ENCODE peak calls at places on chromosomes 3 and 15, in eight cellular contexts. P is lower lobe of right lung; Y is A172; H is stimulated activated CD8-positive, alpha-beta memory T cell treated with anti-CD3 and anti-CD28 coated beads, Interleukin-2, amount 100 ng/mL, for 1 hour; O is NCI-H524; K is GM10248; I is epithelial cell of esophagus; Q is natural killer cell. E is an unnamed sample.

GRCh38 chr3:9582332-9582731 is 28.7 kb upstream of the LHFPL4 start:
- DNase-seq in H (no peak), I (no peak), Y (no peak), K (no peak), P (no peak), Q (no peak), O (no peak), E (no peak)

GRCh38 chr3:147930417-147930816 is 521.3 kb downstream of the ZIC1 start:
- DNase-seq in O (no peak), Y (peak; percentile 65), P (no peak), K (no peak), I (peak; percentile 64), Q (no peak), H (no peak), E (no peak)

GRCh38 chr15:42084465-42085235 is 9.7 kb downstream of the PLA2G4D start:
- DNase-seq in Y (peak; percentile 57), Q (peak; percentile 42), K (peak; percentile 80), P (peak; percentile 82), H (peak; percentile 7), O (no peak), I (peak; percentile 99), E (peak; percentile 82)

GRCh38 chr15:48667701-48668100 is 22.2 kb upstream of the FBN1 start:
- DNase-seq in Y (no peak), P (no peak), Q (no peak), O (no peak), I (no peak), K (no peak), H (no peak), E (no peak)

GRCh38 chr15:79680721-79681120 is 216.1 kb downstream of the MTHFS start:
- DNase-seq in Q (no peak), H (no peak), P (no peak), Y (peak; percentile 90), K (peak; percentile 42), I (peak; percentile 87), O (no peak), E (no peak)

GRCh38 chr3:23650371-23651140 is 155.2 kb upstream of the UBE2E1 start:
- DNase-seq in K (no peak), P (no peak), O (no peak), H (no peak), Y (peak; percentile 67), I (peak; percentile 92), Q (no peak), E (no peak)

GRCh38 chr15:89724621-89725020 is 26.4 kb downstream of the MESP1 start:
- DNase-seq in Y (no peak), O (no peak), I (no peak), K (no peak), Q (no peak), H (no peak), P (no peak), E (no peak)

GRCh38 chr3:77039606-77040553 is at the start of gene ROBO2:
- DNase-seq in O (peak; percentile 59), P (peak; percentile 41), I (peak; percentile 54), Y (no peak), K (no peak), H (no peak), Q (no peak), E (peak; percentile 19)

GRCh38 chr3:171784387-171784786 is 25.9 kb downstream of the PLD1 start:
- DNase-seq in I (no peak), Y (no peak), H (no peak), P (no peak), K (no peak), O (no peak), Q (no peak), E (no peak)

GRCh38 chr3:59469948-59470723 is 420.3 kb upstream of the CFAP20DC start:
- DNase-seq in O (no peak), P (no peak), I (peak; percentile 70), K (no peak), Q (no peak), H (no peak), Y (no peak), E (no peak)

GRCh38 chr3:46675426-46675825 is 18.1 kb downstream of the ALS2CL start:
- DNase-seq in Y (no peak), I (no peak), H (no peak), P (peak; percentile 14), Q (no peak), K (no peak), O (no peak), E (no peak)

GRCh38 chr3:187211532-187212274 is 14.4 kb downstream of the RTP1 start:
- DNase-seq in Q (no peak), H (no peak), Y (peak; percentile 68), I (peak; percentile 65), K (no peak), P (no peak), O (peak; percentile 33), E (no peak)

GRCh38 chr3:69005071-69005816 is 8.2 kb downstream of the EOGT start:
- DNase-seq in Q (no peak), I (peak; percentile 74), H (no peak), O (no peak), P (no peak), Y (no peak), K (no peak), E (no peak)

GRCh38 chr3:129025691-129026435 is 24.8 kb downstream of the EFCC1 start:
- DNase-seq in O (no peak), H (no peak), Y (no peak), P (peak; percentile 60), I (no peak), K (no peak), Q (no peak), E (no peak)

GRCh38 chr3:45616158-45616557 is 21.6 kb downstream of the LIMD1 start:
- DNase-seq in Q (no peak), H (no peak), O (no peak), P (no peak), I (no peak), Y (no peak), K (no peak), E (no peak)

GRCh38 chr3:99808163-99808794 is 9.4 kb upstream of the CMSS1 start:
- DNase-seq in Y (peak; percentile 71), Q (no peak), H (no peak), P (no peak), O (peak; percentile 23), I (peak; percentile 81), K (peak; percentile 38), E (peak; percentile 48)

GRCh38 chr15:63990449-63990848 is 55.8 kb downstream of the DAPK2 start:
- DNase-seq in O (no peak), P (no peak), I (no peak), Y (no peak), Q (no peak), H (no peak), K (no peak), E (no peak)

GRCh38 chr3:187223799-187224198 is 26.5 kb downstream of the RTP1 start:
- DNase-seq in H (no peak), P (no peak), I (peak; percentile 74), K (no peak), Q (no peak), Y (peak; percentile 45), O (no peak), E (no peak)

GRCh38 chr3:137509354-137510045 is 254.6 kb upstream of the SOX14 start:
- DNase-seq in H (no peak), I (no peak), K (no peak), O (peak; percentile 88), P (no peak), Q (no peak), Y (no peak), E (no peak)

GRCh38 chr15:49656734-49657133 is 35.9 kb downstream of the DTWD1 start:
- DNase-seq in Q (no peak), K (no peak), Y (no peak), O (no peak), P (no peak), H (no peak), I (no peak), E (no peak)

GRCh38 chr3:66692108-66692750 is 191.4 kb upstream of the LRIG1 start:
- DNase-seq in I (peak; percentile 43), Q (no peak), K (no peak), H (no peak), Y (no peak), O (no peak), P (no peak), E (peak; percentile 34)

GRCh38 chr3:52065264-52065756 is 8.9 kb upstream of the DUSP7 start:
- DNase-seq in P (peak; percentile 82), Q (no peak), I (peak; percentile 95), Y (no peak), H (no peak), O (no peak), K (no peak), E (peak; percentile 53)

GRCh38 chr15:47773163-47773562 is 55.9 kb downstream of the SEMA6D start:
- DNase-seq in Q (no peak), I (no peak), H (no peak), O (no peak), Y (no peak), P (no peak), K (no peak), E (no peak)

GRCh38 chr15:35723852-35724251 is 177.9 kb upstream of the DPH6 start:
- DNase-seq in Q (no peak), I (no peak), K (no peak), O (no peak), H (no peak), P (no peak), Y (peak; percentile 56), E (no peak)

GRCh38 chr3:198048445-198048844 is 88.4 kb downstream of the LMLN start:
- DNase-seq in O (no peak), Q (no peak), I (no peak), P (no peak), K (no peak), Y (no peak), H (no peak), E (no peak)

GRCh38 chr3:23740517-23741402 is 65.0 kb upstream of the UBE2E1 start:
- DNase-seq in O (no peak), Q (no peak), Y (peak; percentile 72), P (peak; percentile 59), H (no peak), K (peak; percentile 63), I (peak; percentile 99), E (peak; percentile 76)

GRCh38 chr3:159828542-159828943 is 160.1 kb upstream of the IL12A start:
- DNase-seq in I (peak; percentile 72), P (no peak), O (peak; percentile 32), H (no peak), Y (peak; percentile 62), K (peak; percentile 47), Q (no peak), E (no peak)

GRCh38 chr3:126927846-126928245 is 55.1 kb upstream of the PLXNA1 start:
- DNase-seq in Q (no peak), O (no peak), Y (no peak), H (no peak), P (no peak), I (no peak), K (no peak), E (no peak)

GRCh38 chr15:68674975-68675374 is 96.2 kb downstream of the CORO2B start:
- DNase-seq in K (no peak), O (no peak), H (no peak), P (no peak), Y (no peak), I (peak; percentile 89), Q (no peak), E (no peak)